ENCODE peak calls at places on chromosomes 3 and 15, in six cellular contexts. S, X, P, Y, O and M are unnamed samples.

GRCh38 chr15:69524850-69525249 is 72.2 kb downstream of the RPLP1 start:
- DNase-seq in S (no peak), X (no peak), P (no peak), Y (no peak), O (no peak), M (no peak)

GRCh38 chr3:11195201-11195600 is 40.9 kb downstream of the HRH1 start:
- DNase-seq in S (no peak), X (no peak), P (no peak), Y (no peak), O (no peak), M (no peak)

GRCh38 chr3:117059054-117059989 is 349.7 kb downstream of the TUSC7 start:
- DNase-seq in S (peak), X (no peak), P (no peak), Y (peak), O (peak), M (no peak)

GRCh38 chr3:6825527-6825926 is 35.4 kb upstream of the GRM7 start:
- DNase-seq in S (no peak), X (no peak), P (no peak), Y (no peak), O (no peak), M (no peak)

GRCh38 chr3:33884204-33884561 is 85.8 kb downstream of the PDCD6IP start:
- DNase-seq in S (peak), X (no peak), P (no peak), Y (peak), O (no peak), M (no peak)

GRCh38 chr3:23637339-23637738 is 168.4 kb upstream of the UBE2E1 start:
- DNase-seq in S (no peak), X (no peak), P (no peak), Y (no peak), O (no peak), M (no peak)

GRCh38 chr15:69973102-69973714 is 124.5 kb downstream of the TLE3 start:
- DNase-seq in S (no peak), X (no peak), P (no peak), Y (peak), O (no peak), M (no peak)

GRCh38 chr3:105827959-105828358 is 40.9 kb downstream of the CBLB start:
- DNase-seq in S (peak), X (no peak), P (peak), Y (peak), O (peak), M (no peak)

GRCh38 chr15:31200735-31201151 is 99.2 kb upstream of the TRPM1 start:
- DNase-seq in S (peak), X (no peak), P (no peak), Y (peak), O (no peak), M (no peak)

GRCh38 chr3:51706021-51706485 is 815 bp upstream of the GRM2 start:
- DNase-seq in S (no peak), X (no peak), P (no peak), Y (no peak), O (no peak), M (no peak)

GRCh38 chr3:72120039-72120438 is 335.1 kb upstream of the PROK2 start:
- DNase-seq in S (no peak), X (no peak), P (no peak), Y (no peak), O (no peak), M (no peak)

GRCh38 chr15:85899927-85900326 is 105.2 kb upstream of the KLHL25 start:
- DNase-seq in S (no peak), X (no peak), P (no peak), Y (no peak), O (no peak), M (no peak)

GRCh38 chr3:127690823-127691452 is 18.2 kb downstream of the ABTB1 start:
- DNase-seq in S (no peak), X (no peak), P (no peak), Y (peak), O (peak), M (peak)

GRCh38 chr3:194988495-194989165 is 282.3 kb downstream of the XXYLT1 start:
- DNase-seq in S (no peak), X (no peak), P (no peak), Y (no peak), O (no peak), M (no peak)

GRCh38 chr3:46276497-46277099 is 34.3 kb downstream of the CCR3 start:
- DNase-seq in S (peak), X (no peak), P (peak), Y (peak), O (peak), M (peak)

GRCh38 chr3:100189444-100189964 is 71.3 kb upstream of the TBC1D23 start:
- DNase-seq in S (no peak), X (no peak), P (no peak), Y (no peak), O (no peak), M (no peak)

GRCh38 chr3:167886690-167887089 is 151.2 kb downstream of the SERPINI1 start:
- DNase-seq in S (no peak), X (no peak), P (no peak), Y (no peak), O (no peak), M (no peak)

GRCh38 chr3:126891791-126892190 is 91.1 kb upstream of the PLXNA1 start:
- DNase-seq in S (no peak), X (no peak), P (no peak), Y (no peak), O (no peak), M (no peak)

GRCh38 chr3:113531826-113532697 is at the start of gene SIDT1:
- DNase-seq in S (no peak), X (peak), P (no peak), Y (no peak), O (no peak), M (no peak)

GRCh38 chr3:7309707-7310106 is 448.8 kb downstream of the GRM7 start:
- DNase-seq in S (no peak), X (no peak), P (no peak), Y (no peak), O (no peak), M (peak)

GRCh38 chr3:127426444-127427168 is 138.8 kb upstream of the PRR20G start:
- DNase-seq in S (no peak), X (no peak), P (no peak), Y (no peak), O (no peak), M (no peak)

GRCh38 chr15:40092416-40093223 is 16.1 kb downstream of the BMF start:
- DNase-seq in S (no peak), X (no peak), P (no peak), Y (peak), O (no peak), M (no peak)

GRCh38 chr15:49046113-49046883 is at the start of gene SECISBP2L:
- DNase-seq in S (peak), X (peak), P (peak), Y (peak), O (peak), M (peak)

GRCh38 chr15:63448261-63448660 is 56.1 kb upstream of the USP3 start:
- DNase-seq in S (no peak), X (no peak), P (no peak), Y (no peak), O (no peak), M (no peak)

GRCh38 chr3:142595581-142595950 is 627 bp upstream of the PLS1 start:
- DNase-seq in S (no peak), X (no peak), P (no peak), Y (peak), O (peak), M (peak)

GRCh38 chr3:50515565-50516047 is 12.2 kb upstream of the CACNA2D2 start:
- DNase-seq in S (peak), X (no peak), P (no peak), Y (peak), O (no peak), M (no peak)

GRCh38 chr15:99279783-99280307 is 28.6 kb downstream of the LRRC28 start:
- DNase-seq in S (no peak), X (no peak), P (no peak), Y (no peak), O (no peak), M (no peak)
- TF ChIP-seq ZNF274 in S (no peak), X (no peak), P (no peak), Y (no peak), O (no peak), M (no peak)

GRCh38 chr3:14430706-14431470 is 28.5 kb downstream of the SLC6A6 start:
- DNase-seq in S (no peak), X (no peak), P (no peak), Y (no peak), O (no peak), M (no peak)

GRCh38 chr3:14431556-14431927 is 29.1 kb downstream of the SLC6A6 start:
- DNase-seq in S (peak), X (no peak), P (no peak), Y (no peak), O (no peak), M (no peak)

GRCh38 chr3:14428087-14429067 is 26.0 kb downstream of the SLC6A6 start:
- DNase-seq in S (no peak), X (no peak), P (no peak), Y (no peak), O (no peak), M (no peak)

GRCh38 chr3:14429237-14429636 is 26.8 kb downstream of the SLC6A6 start:
- DNase-seq in S (no peak), X (no peak), P (no peak), Y (no peak), O (no peak), M (no peak)

GRCh38 chr3:14429689-14430452 is 27.5 kb downstream of the SLC6A6 start:
- DNase-seq in S (peak), X (no peak), P (no peak), Y (no peak), O (no peak), M (no peak)
- TF ChIP-seq ZNF274 in S (no peak), X (no peak), P (no peak), Y (no peak), O (no peak), M (no peak)

GRCh38 chr15:96350321-96350720 is 19.8 kb downstream of the NR2F2 start:
- DNase-seq in S (no peak), X (no peak), P (no peak), Y (no peak), O (no peak), M (no peak)
- TF ChIP-seq ZNF274 in S (no peak), X (no peak), P (no peak), Y (no peak), O (no peak), M (no peak)

DNA sequence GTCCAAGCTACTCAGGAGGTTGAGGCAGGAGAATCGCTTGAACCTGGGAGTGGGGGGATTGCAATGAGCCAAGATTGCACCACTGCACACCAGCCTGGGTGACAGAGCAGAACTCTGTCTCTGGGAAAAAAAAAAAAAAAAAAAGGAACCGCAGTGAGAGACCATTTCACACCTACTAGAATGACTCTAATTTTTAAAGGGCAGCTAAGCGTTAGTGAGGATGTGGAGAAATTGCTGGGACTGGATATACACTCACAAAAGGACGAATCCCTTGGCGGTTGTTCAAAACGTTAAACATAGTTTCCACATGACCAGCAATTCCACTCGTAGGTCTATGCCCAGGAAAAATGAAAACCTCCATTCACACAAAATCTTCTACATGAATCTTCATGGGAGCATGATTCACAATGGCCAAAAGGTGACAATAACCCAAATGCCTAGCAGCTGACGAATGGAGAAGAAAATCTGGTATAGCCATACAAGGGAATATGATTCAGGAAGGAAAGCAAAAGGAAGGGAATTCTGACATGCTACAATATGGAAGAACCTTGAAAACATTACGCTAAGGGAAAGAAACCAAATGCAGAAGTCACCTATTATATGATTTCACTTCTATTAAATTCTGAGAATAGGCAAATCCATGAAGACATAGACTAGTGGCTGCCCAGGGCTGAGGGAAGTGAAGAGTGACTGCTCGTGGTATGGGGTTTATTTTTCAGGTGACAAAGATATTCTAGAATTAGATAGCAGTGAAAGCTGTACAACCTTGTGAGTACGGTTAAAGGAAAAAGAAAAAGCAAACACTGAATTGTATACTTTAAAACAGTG is 126.9 kb downstream of the CHSY1 start:
- DNase-seq in S (no peak), X (peak), P (no peak), Y (no peak), O (peak), M (no peak)
- TF ChIP-seq ZNF274 in S (no peak), X (no peak), P (no peak), Y (no peak), O (no peak), M (no peak)

GRCh38 chr15:60155661-60156060 is 151.6 kb downstream of the FOXB1 start:
- DNase-seq in S (no peak), X (no peak), P (no peak), Y (no peak), O (no peak), M (no peak)
- TF ChIP-seq ZNF274 in S (no peak), X (no peak), P (no peak), Y (no peak), O (no peak), M (no peak)